ENCODE peak calls at places on chromosome 3, in eight cellular contexts. A is activated naive CD4-positive, alpha-beta T cell treated with Interleukin-2 at 50 U/mL for 16 hours; O is COR-L47; S is GM23338; P is cerebellar cortex; L is IMR-90; B is activated CD4-positive, alpha-beta T cell treated with anti-CD3 and anti-CD28 coated beads, Interleukin-2, amount 10 ng/mL, durations not matched to agents 7 days and 5 days; X is breast epithelium. M is an unnamed sample.
A peak's percentile ranks its signal among the peaks of the same experiment; 100 is the strongest.

GRCh38 chr3:173653781-173654180 is 256.2 kb downstream of the NLGN1 start:
- DNase-seq in A (no peak), O (no peak), S (no peak), P (no peak), L (peak; percentile 29), B (no peak), X (no peak), M (no peak)

GRCh38 chr3:127044996-127045395 is 62.1 kb downstream of the PLXNA1 start:
- DNase-seq in A (no peak), O (peak; percentile 53), S (peak; percentile 61), P (peak; percentile 75), L (peak; percentile 3), B (no peak), X (peak; percentile 50), M (no peak)

GRCh38 chr3:97863025-97863424 is 41.2 kb downstream of the CRYBG3 start:
- DNase-seq in A (no peak), O (no peak), S (no peak), P (no peak), L (peak; percentile 12), B (no peak), X (no peak), M (no peak)

GRCh38 chr3:18376682-18377081 is 48.5 kb downstream of the SATB1 start:
- DNase-seq in A (no peak), O (no peak), S (no peak), P (no peak), L (no peak), B (no peak), X (no peak), M (no peak)

GRCh38 chr3:77648214-77648613 is 608.3 kb downstream of the ROBO2 start:
- DNase-seq in A (no peak), O (no peak), S (no peak), P (no peak), L (no peak), B (no peak), X (no peak), M (no peak)

GRCh38 chr3:153624310-153625030 is 462.4 kb downstream of the RAP2B start:
- DNase-seq in A (peak; percentile 46), O (no peak), S (no peak), P (no peak), L (no peak), B (peak; percentile 28), X (no peak), M (no peak)

GRCh38 chr3:190671658-190672057 is 157.8 kb downstream of the IL1RAP start:
- DNase-seq in A (no peak), O (no peak), S (no peak), P (no peak), L (peak; percentile 51), B (no peak), X (no peak), M (no peak)

GRCh38 chr3:94525039-94525438 is 462.2 kb downstream of the NSUN3 start:
- DNase-seq in A (no peak), O (peak; percentile 2), S (peak; percentile 8), P (no peak), L (peak; percentile 13), B (no peak), X (no peak), M (no peak)

GRCh38 chr3:187987919-187988318 is 166.0 kb upstream of the LPP start:
- DNase-seq in A (peak; percentile 74), O (no peak), S (no peak), P (no peak), L (no peak), B (peak; percentile 33), X (no peak), M (no peak)

GRCh38 chr3:69815959-69816358 is 76.7 kb downstream of the MITF start:
- DNase-seq in A (no peak), O (no peak), S (no peak), P (no peak), L (no peak), B (no peak), X (no peak), M (no peak)

GRCh38 chr3:119301001-119301400 is 6.8 kb downstream of the ARHGAP31 start:
- DNase-seq in A (no peak), O (no peak), S (no peak), P (no peak), L (no peak), B (no peak), X (peak; percentile 57), M (no peak)

GRCh38 chr3:149494022-149494758 is 19.7 kb downstream of the TM4SF4 start:
- DNase-seq in A (peak; percentile 8), O (peak; percentile 33), S (peak; percentile 90), P (peak; percentile 58), L (peak; percentile 76), B (peak; percentile 47), X (no peak), M (no peak)

M was measured in omental fat pad.